ENCODE peak calls at places on chromosomes 12 and 14, in seven cellular contexts. One of them, this sample, is unnamed.

GRCh38 chr14:100308112-100308792 is 2.0 kb upstream of the SLC25A29 start:
- DNase-seq in Karpas-422: no peak
- DNase-seq in right lobe of liver: no peak
- DNase-seq in stomach: no peak
- DNase-seq in ovary: no peak
- DNase-seq in thoracic aorta: no peak
- DNase-seq in tibial artery: no peak
- DNase-seq in this sample: no peak

GRCh38 chr14:96205059-96205993 is 687 bp downstream of the BDKRB2 start:
- DNase-seq in Karpas-422: peak
- DNase-seq in right lobe of liver: no peak
- DNase-seq in stomach: no peak
- DNase-seq in ovary: no peak
- DNase-seq in thoracic aorta: no peak
- DNase-seq in tibial artery: no peak
- DNase-seq in this sample: peak

GRCh38 chr14:64646103-64646502 is 58.1 kb upstream of the PLEKHG3 start:
- DNase-seq in Karpas-422: no peak
- DNase-seq in right lobe of liver: no peak
- DNase-seq in stomach: no peak
- DNase-seq in ovary: no peak
- DNase-seq in thoracic aorta: no peak
- DNase-seq in tibial artery: no peak
- DNase-seq in this sample: no peak

GRCh38 chr12:120115692-120116442 is 686 bp downstream of the RAB35 start:
- DNase-seq in Karpas-422: peak
- DNase-seq in right lobe of liver: no peak
- DNase-seq in stomach: no peak
- DNase-seq in ovary: peak
- DNase-seq in thoracic aorta: no peak
- DNase-seq in tibial artery: no peak
- DNase-seq in this sample: no peak

GRCh38 chr14:32709072-32709471 is 229.6 kb upstream of the NPAS3 start:
- DNase-seq in Karpas-422: no peak
- DNase-seq in right lobe of liver: no peak
- DNase-seq in stomach: no peak
- DNase-seq in ovary: no peak
- DNase-seq in thoracic aorta: no peak
- DNase-seq in tibial artery: peak
- DNase-seq in this sample: no peak

GRCh38 chr14:64966976-64967375 is 5.2 kb downstream of the RAB15 start:
- DNase-seq in Karpas-422: no peak
- DNase-seq in right lobe of liver: no peak
- DNase-seq in stomach: peak
- DNase-seq in ovary: no peak
- DNase-seq in thoracic aorta: no peak
- DNase-seq in tibial artery: no peak
- DNase-seq in this sample: peak

GRCh38 chr12:69910739-69911138 is 85.7 kb downstream of the MYRFL start:
- DNase-seq in Karpas-422: peak
- DNase-seq in right lobe of liver: no peak
- DNase-seq in stomach: no peak
- DNase-seq in ovary: no peak
- DNase-seq in thoracic aorta: no peak
- DNase-seq in tibial artery: no peak
- DNase-seq in this sample: no peak

GRCh38 chr12:89451876-89452275 is 72.7 kb downstream of the GALNT4 start:
- DNase-seq in Karpas-422: no peak
- DNase-seq in right lobe of liver: peak
- DNase-seq in stomach: no peak
- DNase-seq in ovary: peak
- DNase-seq in thoracic aorta: no peak
- DNase-seq in tibial artery: peak
- DNase-seq in this sample: peak

GRCh38 chr12:51923506-51924365 is 16.4 kb downstream of the ACVRL1 start:
- DNase-seq in Karpas-422: peak
- DNase-seq in right lobe of liver: peak
- DNase-seq in stomach: peak
- DNase-seq in ovary: peak
- DNase-seq in thoracic aorta: no peak
- DNase-seq in tibial artery: peak
- DNase-seq in this sample: peak

GRCh38 chr14:95679995-95680735 is 6.1 kb upstream of the TCL1B start:
- DNase-seq in Karpas-422: peak
- DNase-seq in right lobe of liver: no peak
- DNase-seq in stomach: no peak
- DNase-seq in ovary: no peak
- DNase-seq in thoracic aorta: no peak
- DNase-seq in tibial artery: no peak
- DNase-seq in this sample: no peak

GRCh38 chr12:19150273-19150895 is 20.9 kb downstream of the PLEKHA5 start:
- DNase-seq in Karpas-422: no peak
- DNase-seq in right lobe of liver: no peak
- DNase-seq in stomach: no peak
- DNase-seq in ovary: no peak
- DNase-seq in thoracic aorta: no peak
- DNase-seq in tibial artery: no peak
- DNase-seq in this sample: no peak

GRCh38 chr14:77200406-77200985 is 18.9 kb downstream of the TMEM63C start:
- DNase-seq in Karpas-422: no peak
- DNase-seq in right lobe of liver: no peak
- DNase-seq in stomach: no peak
- DNase-seq in ovary: no peak
- DNase-seq in thoracic aorta: no peak
- DNase-seq in tibial artery: no peak
- DNase-seq in this sample: no peak

GRCh38 chr14:71235865-71236264 is 328.6 kb downstream of the PCNX1 start:
- DNase-seq in Karpas-422: no peak
- DNase-seq in right lobe of liver: no peak
- DNase-seq in stomach: no peak
- DNase-seq in ovary: no peak
- DNase-seq in thoracic aorta: peak
- DNase-seq in tibial artery: peak
- DNase-seq in this sample: no peak

GRCh38 chr14:91149462-91149861 is 35.6 kb downstream of the DGLUCY start:
- DNase-seq in Karpas-422: no peak
- DNase-seq in right lobe of liver: no peak
- DNase-seq in stomach: peak
- DNase-seq in ovary: no peak
- DNase-seq in thoracic aorta: peak
- DNase-seq in tibial artery: peak
- DNase-seq in this sample: no peak

GRCh38 chr12:50620050-50620974 is 115.5 kb downstream of the DIP2B start:
- DNase-seq in Karpas-422: no peak
- DNase-seq in right lobe of liver: no peak
- DNase-seq in stomach: no peak
- DNase-seq in ovary: no peak
- DNase-seq in thoracic aorta: no peak
- DNase-seq in tibial artery: no peak
- DNase-seq in this sample: no peak

GRCh38 chr12:127292736-127293135 is 974.2 kb upstream of the TMEM132C start:
- DNase-seq in Karpas-422: no peak
- DNase-seq in right lobe of liver: no peak
- DNase-seq in stomach: no peak
- DNase-seq in ovary: no peak
- DNase-seq in thoracic aorta: no peak
- DNase-seq in tibial artery: no peak
- DNase-seq in this sample: no peak

GRCh38 chr12:3795096-3795799 is 42.3 kb upstream of the CRACR2A start:
- DNase-seq in Karpas-422: no peak
- DNase-seq in right lobe of liver: no peak
- DNase-seq in stomach: no peak
- DNase-seq in ovary: no peak
- DNase-seq in thoracic aorta: no peak
- DNase-seq in tibial artery: no peak
- DNase-seq in this sample: no peak

GRCh38 chr12:13093191-13093849 is 10.1 kb downstream of the GSG1 start:
- DNase-seq in Karpas-422: no peak
- DNase-seq in right lobe of liver: no peak
- DNase-seq in stomach: no peak
- DNase-seq in ovary: no peak
- DNase-seq in thoracic aorta: no peak
- DNase-seq in tibial artery: no peak
- DNase-seq in this sample: no peak

GRCh38 chr12:80709811-80710726 is 2.6 kb downstream of the MYF6 start:
- DNase-seq in Karpas-422: peak
- DNase-seq in right lobe of liver: no peak
- DNase-seq in stomach: no peak
- DNase-seq in ovary: no peak
- DNase-seq in thoracic aorta: no peak
- DNase-seq in tibial artery: no peak
- DNase-seq in this sample: no peak

DNA sequence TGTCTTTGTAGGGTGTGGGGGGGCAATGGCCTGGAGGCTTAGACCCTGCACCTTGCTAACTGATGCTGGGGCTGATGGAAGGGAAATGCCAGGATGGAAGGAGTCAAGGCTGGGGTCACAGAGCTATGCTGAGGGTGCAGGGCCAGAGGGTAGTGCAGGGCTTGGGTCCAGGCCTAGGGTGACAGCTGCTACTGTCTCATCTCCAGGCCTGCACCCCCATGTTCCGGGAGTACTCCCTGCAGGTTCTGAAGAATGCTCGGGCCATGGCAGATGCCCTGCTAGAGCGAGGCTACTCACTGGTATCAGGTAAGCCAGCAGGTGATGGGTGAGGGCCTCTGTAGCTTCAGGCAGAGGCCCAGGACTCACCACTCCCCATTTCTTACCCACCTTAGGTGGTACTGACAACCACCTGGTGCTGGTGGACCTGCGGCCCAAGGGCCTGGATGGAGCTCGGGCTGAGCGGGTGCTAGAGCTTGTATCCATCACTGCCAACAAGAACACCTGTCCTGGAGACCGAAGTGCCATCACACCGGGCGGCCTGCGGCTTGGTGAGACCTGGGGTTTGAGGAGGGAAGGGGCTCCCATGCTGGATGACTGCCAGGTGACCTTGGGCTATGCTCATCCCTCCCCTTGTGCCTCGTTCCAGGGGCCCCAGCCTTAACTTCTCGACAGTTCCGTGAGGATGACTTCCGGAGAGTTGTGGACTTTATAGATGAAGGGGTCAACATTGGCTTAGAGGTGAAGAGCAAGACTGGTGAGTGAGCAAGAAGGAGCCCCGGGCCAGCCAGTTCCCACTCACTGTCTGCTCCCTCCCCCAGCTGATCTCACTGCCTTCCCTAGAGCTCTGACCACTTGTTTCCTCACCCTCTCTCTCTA is 4.1 kb downstream of the SHMT2 start:
- DNase-seq in Karpas-422: no peak
- DNase-seq in right lobe of liver: peak
- DNase-seq in stomach: no peak
- DNase-seq in ovary: peak
- DNase-seq in thoracic aorta: no peak
- DNase-seq in tibial artery: no peak
- DNase-seq in this sample: peak
- H3K27ac ChIP-seq in Karpas-422: peak
- H3K27ac ChIP-seq in right lobe of liver: no peak
- H3K27ac ChIP-seq in stomach: no peak
- H3K27ac ChIP-seq in ovary: no peak
- H3K27ac ChIP-seq in thoracic aorta: no peak
- H3K27ac ChIP-seq in tibial artery: peak
- H3K27ac ChIP-seq in this sample: no peak

GRCh38 chr14:54342806-54343205 is 54.0 kb upstream of the CDKN3 start:
- DNase-seq in Karpas-422: no peak
- DNase-seq in right lobe of liver: no peak
- DNase-seq in stomach: no peak
- DNase-seq in ovary: no peak
- DNase-seq in thoracic aorta: no peak
- DNase-seq in tibial artery: no peak
- DNase-seq in this sample: no peak
- H3K27ac ChIP-seq in Karpas-422: no peak
- H3K27ac ChIP-seq in right lobe of liver: no peak
- H3K27ac ChIP-seq in stomach: peak
- H3K27ac ChIP-seq in ovary: no peak
- H3K27ac ChIP-seq in thoracic aorta: no peak
- H3K27ac ChIP-seq in tibial artery: no peak
- H3K27ac ChIP-seq in this sample: no peak

GRCh38 chr12:97758102-97758501 is 295.5 kb downstream of the RMST start:
- DNase-seq in Karpas-422: no peak
- DNase-seq in right lobe of liver: no peak
- DNase-seq in stomach: no peak
- DNase-seq in ovary: no peak
- DNase-seq in thoracic aorta: no peak
- DNase-seq in tibial artery: no peak
- DNase-seq in this sample: no peak
- H3K27ac ChIP-seq in Karpas-422: no peak
- H3K27ac ChIP-seq in right lobe of liver: no peak
- H3K27ac ChIP-seq in stomach: peak
- H3K27ac ChIP-seq in ovary: no peak
- H3K27ac ChIP-seq in thoracic aorta: peak
- H3K27ac ChIP-seq in tibial artery: peak
- H3K27ac ChIP-seq in this sample: no peak

GRCh38 chr12:75805905-75806304 is 225.7 kb downstream of the PHLDA1 start:
- DNase-seq in Karpas-422: no peak
- DNase-seq in right lobe of liver: no peak
- DNase-seq in stomach: no peak
- DNase-seq in ovary: no peak
- DNase-seq in thoracic aorta: no peak
- DNase-seq in tibial artery: no peak
- DNase-seq in this sample: no peak
- H3K27ac ChIP-seq in Karpas-422: no peak
- H3K27ac ChIP-seq in right lobe of liver: no peak
- H3K27ac ChIP-seq in stomach: no peak
- H3K27ac ChIP-seq in ovary: no peak
- H3K27ac ChIP-seq in thoracic aorta: peak
- H3K27ac ChIP-seq in tibial artery: peak
- H3K27ac ChIP-seq in this sample: no peak

GRCh38 chr12:59699408-59700144 is 103.7 kb downstream of the SLC16A7 start:
- DNase-seq in Karpas-422: no peak
- DNase-seq in right lobe of liver: no peak
- DNase-seq in stomach: no peak
- DNase-seq in ovary: no peak
- DNase-seq in thoracic aorta: no peak
- DNase-seq in tibial artery: no peak
- DNase-seq in this sample: no peak
- H3K27ac ChIP-seq in Karpas-422: no peak
- H3K27ac ChIP-seq in right lobe of liver: peak
- H3K27ac ChIP-seq in stomach: no peak
- H3K27ac ChIP-seq in ovary: no peak
- H3K27ac ChIP-seq in thoracic aorta: peak
- H3K27ac ChIP-seq in tibial artery: no peak
- H3K27ac ChIP-seq in this sample: no peak

GRCh38 chr12:39586811-39587210 is 32.8 kb downstream of the ABCD2 start:
- DNase-seq in Karpas-422: no peak
- DNase-seq in right lobe of liver: no peak
- DNase-seq in stomach: no peak
- DNase-seq in ovary: no peak
- DNase-seq in thoracic aorta: no peak
- DNase-seq in tibial artery: no peak
- DNase-seq in this sample: no peak
- H3K27ac ChIP-seq in Karpas-422: no peak
- H3K27ac ChIP-seq in right lobe of liver: no peak
- H3K27ac ChIP-seq in stomach: no peak
- H3K27ac ChIP-seq in ovary: no peak
- H3K27ac ChIP-seq in thoracic aorta: no peak
- H3K27ac ChIP-seq in tibial artery: no peak
- H3K27ac ChIP-seq in this sample: no peak